ENCODE peak calls at places on chromosomes 7 and 10, in eight cellular contexts. One of them, this sample, is unnamed.

GRCh38 chr7:11373546-11374142 is 400.0 kb downstream of the PHF14 start:
- DNase-seq in ascending aorta: no peak
- DNase-seq in lower leg skin: no peak
- DNase-seq in MM.1S: peak
- DNase-seq in fibroblast of the conjunctiva: no peak
- DNase-seq in NCI-H526 treated with DMSO at 0.1 percent for 48 hours: no peak
- DNase-seq in stimulated activated CD4-positive, alpha-beta T cell treated with anti-CD3 and anti-CD28 coated beads, Interleukin-1b, Interleukin-23, amount 100 ng/mL, for 1 hour: no peak
- DNase-seq in astrocyte of the spinal cord: peak
- DNase-seq in this sample: peak

GRCh38 chr7:1360521-1360971 is 98.7 kb downstream of the MICALL2 start:
- DNase-seq in ascending aorta: no peak
- DNase-seq in lower leg skin: no peak
- DNase-seq in MM.1S: no peak
- DNase-seq in fibroblast of the conjunctiva: no peak
- DNase-seq in NCI-H526 treated with DMSO at 0.1 percent for 48 hours: no peak
- DNase-seq in stimulated activated CD4-positive, alpha-beta T cell treated with anti-CD3 and anti-CD28 coated beads, Interleukin-1b, Interleukin-23, amount 100 ng/mL, for 1 hour: no peak
- DNase-seq in astrocyte of the spinal cord: no peak
- DNase-seq in this sample: no peak

GRCh38 chr10:71868192-71868697 is 17.2 kb upstream of the PSAP start:
- DNase-seq in ascending aorta: peak
- DNase-seq in lower leg skin: peak
- DNase-seq in MM.1S: peak
- DNase-seq in fibroblast of the conjunctiva: no peak
- DNase-seq in NCI-H526 treated with DMSO at 0.1 percent for 48 hours: no peak
- DNase-seq in stimulated activated CD4-positive, alpha-beta T cell treated with anti-CD3 and anti-CD28 coated beads, Interleukin-1b, Interleukin-23, amount 100 ng/mL, for 1 hour: no peak
- DNase-seq in astrocyte of the spinal cord: peak
- DNase-seq in this sample: peak

GRCh38 chr7:13279854-13280435 is 592.5 kb downstream of the ARL4A start:
- DNase-seq in ascending aorta: no peak
- DNase-seq in lower leg skin: no peak
- DNase-seq in MM.1S: peak
- DNase-seq in fibroblast of the conjunctiva: peak
- DNase-seq in NCI-H526 treated with DMSO at 0.1 percent for 48 hours: peak
- DNase-seq in stimulated activated CD4-positive, alpha-beta T cell treated with anti-CD3 and anti-CD28 coated beads, Interleukin-1b, Interleukin-23, amount 100 ng/mL, for 1 hour: no peak
- DNase-seq in astrocyte of the spinal cord: peak
- DNase-seq in this sample: peak

GRCh38 chr10:133261726-133262325 is 14.8 kb downstream of the ADAM8 start:
- DNase-seq in ascending aorta: peak
- DNase-seq in lower leg skin: peak
- DNase-seq in MM.1S: peak
- DNase-seq in fibroblast of the conjunctiva: peak
- DNase-seq in NCI-H526 treated with DMSO at 0.1 percent for 48 hours: peak
- DNase-seq in stimulated activated CD4-positive, alpha-beta T cell treated with anti-CD3 and anti-CD28 coated beads, Interleukin-1b, Interleukin-23, amount 100 ng/mL, for 1 hour: peak
- DNase-seq in astrocyte of the spinal cord: peak
- DNase-seq in this sample: peak

GRCh38 chr7:78412216-78412858 is 613.8 kb downstream of the PHTF2 start:
- DNase-seq in ascending aorta: no peak
- DNase-seq in lower leg skin: no peak
- DNase-seq in MM.1S: no peak
- DNase-seq in fibroblast of the conjunctiva: no peak
- DNase-seq in NCI-H526 treated with DMSO at 0.1 percent for 48 hours: no peak
- DNase-seq in stimulated activated CD4-positive, alpha-beta T cell treated with anti-CD3 and anti-CD28 coated beads, Interleukin-1b, Interleukin-23, amount 100 ng/mL, for 1 hour: no peak
- DNase-seq in astrocyte of the spinal cord: no peak
- DNase-seq in this sample: peak

GRCh38 chr7:136874393-136875032 is 6.1 kb downstream of the CHRM2 start:
- DNase-seq in ascending aorta: no peak
- DNase-seq in lower leg skin: no peak
- DNase-seq in MM.1S: peak
- DNase-seq in fibroblast of the conjunctiva: no peak
- DNase-seq in NCI-H526 treated with DMSO at 0.1 percent for 48 hours: peak
- DNase-seq in stimulated activated CD4-positive, alpha-beta T cell treated with anti-CD3 and anti-CD28 coated beads, Interleukin-1b, Interleukin-23, amount 100 ng/mL, for 1 hour: no peak
- DNase-seq in astrocyte of the spinal cord: peak
- DNase-seq in this sample: peak

GRCh38 chr10:71482620-71483019 is 85.9 kb downstream of the CDH23 start:
- DNase-seq in ascending aorta: no peak
- DNase-seq in lower leg skin: no peak
- DNase-seq in MM.1S: no peak
- DNase-seq in fibroblast of the conjunctiva: no peak
- DNase-seq in NCI-H526 treated with DMSO at 0.1 percent for 48 hours: no peak
- DNase-seq in stimulated activated CD4-positive, alpha-beta T cell treated with anti-CD3 and anti-CD28 coated beads, Interleukin-1b, Interleukin-23, amount 100 ng/mL, for 1 hour: no peak
- DNase-seq in astrocyte of the spinal cord: no peak
- DNase-seq in this sample: no peak

GRCh38 chr7:133556553-133556952 is 303.7 kb downstream of the EXOC4 start:
- DNase-seq in ascending aorta: no peak
- DNase-seq in lower leg skin: no peak
- DNase-seq in MM.1S: no peak
- DNase-seq in fibroblast of the conjunctiva: no peak
- DNase-seq in NCI-H526 treated with DMSO at 0.1 percent for 48 hours: no peak
- DNase-seq in stimulated activated CD4-positive, alpha-beta T cell treated with anti-CD3 and anti-CD28 coated beads, Interleukin-1b, Interleukin-23, amount 100 ng/mL, for 1 hour: no peak
- DNase-seq in astrocyte of the spinal cord: no peak
- DNase-seq in this sample: no peak

GRCh38 chr7:156515911-156516790 is 124.4 kb upstream of the RNF32 start:
- DNase-seq in ascending aorta: no peak
- DNase-seq in lower leg skin: no peak
- DNase-seq in MM.1S: no peak
- DNase-seq in fibroblast of the conjunctiva: no peak
- DNase-seq in NCI-H526 treated with DMSO at 0.1 percent for 48 hours: peak
- DNase-seq in stimulated activated CD4-positive, alpha-beta T cell treated with anti-CD3 and anti-CD28 coated beads, Interleukin-1b, Interleukin-23, amount 100 ng/mL, for 1 hour: no peak
- DNase-seq in astrocyte of the spinal cord: no peak
- DNase-seq in this sample: no peak

GRCh38 chr7:151382079-151382885 is 27.6 kb downstream of the WDR86 start:
- DNase-seq in ascending aorta: no peak
- DNase-seq in lower leg skin: no peak
- DNase-seq in MM.1S: no peak
- DNase-seq in fibroblast of the conjunctiva: no peak
- DNase-seq in NCI-H526 treated with DMSO at 0.1 percent for 48 hours: no peak
- DNase-seq in stimulated activated CD4-positive, alpha-beta T cell treated with anti-CD3 and anti-CD28 coated beads, Interleukin-1b, Interleukin-23, amount 100 ng/mL, for 1 hour: no peak
- DNase-seq in astrocyte of the spinal cord: no peak
- DNase-seq in this sample: no peak

GRCh38 chr7:24948739-24949138 is 31.2 kb downstream of the OSBPL3 start:
- DNase-seq in ascending aorta: no peak
- DNase-seq in lower leg skin: no peak
- DNase-seq in MM.1S: no peak
- DNase-seq in fibroblast of the conjunctiva: no peak
- DNase-seq in NCI-H526 treated with DMSO at 0.1 percent for 48 hours: no peak
- DNase-seq in stimulated activated CD4-positive, alpha-beta T cell treated with anti-CD3 and anti-CD28 coated beads, Interleukin-1b, Interleukin-23, amount 100 ng/mL, for 1 hour: no peak
- DNase-seq in astrocyte of the spinal cord: peak
- DNase-seq in this sample: peak